ENCODE peak calls at places on chromosomes 3 and 15, in nine cellular contexts. Z is heart left ventricle, J is K562, T is IMR-90, K is A549, Y is erythroblast, C is suprapubic skin, I is GM12878, X is H1. H is an unnamed sample.

GRCh38 chr3:111669926-111670630 is 74.9 kb upstream of the ZBED2 start:
- DNase-seq in X (no peak), C (no peak), K (no peak), J (no peak), I (no peak), Z (no peak), T (peak), Y (peak), H (no peak)

GRCh38 chr3:26963356-26963742 is 340.8 kb downstream of the LRRC3B start:
- DNase-seq in X (no peak), C (no peak), T (no peak), I (no peak), Z (no peak), K (no peak), J (no peak), Y (no peak), H (no peak)

GRCh38 chr15:57134877-57135276 is 216.4 kb downstream of the TCF12 start:
- DNase-seq in J (no peak), I (no peak), K (no peak), C (no peak), X (no peak), Y (no peak), T (no peak), Z (no peak), H (no peak)

GRCh38 chr3:4907647-4908046 is 71.6 kb upstream of the BHLHE40 start:
- DNase-seq in Z (no peak), J (no peak), Y (no peak), I (no peak), X (no peak), T (no peak), C (no peak), K (no peak), H (no peak)

GRCh38 chr3:15768421-15769255 is 29.1 kb downstream of the ANKRD28 start:
- DNase-seq in Z (no peak), I (peak), Y (no peak), K (peak), J (no peak), C (no peak), T (peak), X (no peak), H (peak)

GRCh38 chr3:183098538-183099025 is 714 bp downstream of the MCCC1 start:
- DNase-seq in Z (no peak), Y (peak), J (no peak), K (no peak), C (no peak), T (no peak), X (no peak), I (no peak), H (no peak)

GRCh38 chr3:100334340-100335136 is at the start of gene NIT2:
- DNase-seq in J (peak), Y (peak), K (peak), Z (peak), X (peak), I (no peak), T (peak), C (peak), H (peak)

GRCh38 chr3:14899993-14900618 is 47.3 kb upstream of the NR2C2 start:
- DNase-seq in Z (no peak), J (no peak), Y (no peak), X (peak), K (no peak), C (no peak), T (no peak), I (no peak), H (no peak)

GRCh38 chr3:126827121-126827520 is 123.1 kb downstream of the CHCHD6 start:
- DNase-seq in T (peak), X (no peak), I (no peak), C (no peak), Z (no peak), Y (no peak), J (no peak), K (no peak), H (no peak)

GRCh38 chr3:52743152-52743551 is 27.6 kb downstream of the NEK4 start:
- DNase-seq in C (no peak), T (no peak), Z (no peak), I (no peak), K (no peak), J (no peak), X (no peak), Y (no peak), H (no peak)

GRCh38 chr15:82985688-82986441 is at the start of gene RAMAC:
- DNase-seq in Y (peak), C (peak), X (peak), T (peak), I (peak), K (peak), J (peak), Z (peak), H (peak)

GRCh38 chr15:45660231-45660979 is 25.6 kb downstream of the SQOR start:
- DNase-seq in J (no peak), I (no peak), Y (no peak), C (no peak), X (no peak), K (no peak), Z (no peak), T (peak), H (no peak)

GRCh38 chr15:77871838-77872371 is 205.6 kb downstream of the TBC1D2B start:
- DNase-seq in Z (no peak), I (no peak), K (no peak), Y (no peak), C (no peak), T (no peak), X (no peak), J (peak), H (peak)

GRCh38 chr15:92605225-92605944 is 50.2 kb downstream of the FAM174B start:
- DNase-seq in Y (no peak), T (no peak), Z (no peak), I (no peak), J (no peak), C (no peak), X (no peak), K (no peak), H (no peak)

GRCh38 chr3:193853511-193854219 is 260.7 kb downstream of the OPA1 start:
- DNase-seq in Y (peak), K (no peak), I (no peak), T (no peak), C (no peak), Z (no peak), J (peak), X (no peak), H (no peak)

GRCh38 chr3:28239108-28239507 is 2.3 kb upstream of the CMC1 start:
- DNase-seq in T (no peak), K (no peak), X (no peak), Z (no peak), I (no peak), C (no peak), Y (no peak), J (no peak), H (no peak)

GRCh38 chr15:29132110-29132420 is 137.6 kb downstream of the NSMCE3 start:
- DNase-seq in I (no peak), J (no peak), C (no peak), Z (no peak), Y (no peak), K (no peak), T (no peak), X (no peak), H (peak)

GRCh38 chr15:29129903-29130302 is 139.7 kb downstream of the NSMCE3 start:
- DNase-seq in J (no peak), I (no peak), X (no peak), Z (no peak), Y (no peak), T (no peak), C (no peak), K (no peak), H (no peak)

GRCh38 chr15:29129221-29129620 is 140.4 kb downstream of the NSMCE3 start:
- DNase-seq in C (no peak), K (no peak), Y (no peak), T (no peak), X (no peak), J (no peak), I (no peak), Z (no peak), H (no peak)

GRCh38 chr15:29131336-29132109 is 138.1 kb downstream of the NSMCE3 start:
- DNase-seq in Y (no peak), X (no peak), J (no peak), Z (no peak), I (no peak), K (no peak), C (no peak), T (no peak), H (no peak)

GRCh38 chr15:29130461-29130860 is 139.2 kb downstream of the NSMCE3 start:
- DNase-seq in T (no peak), C (no peak), Z (no peak), I (no peak), Y (no peak), J (no peak), X (no peak), K (no peak), H (no peak)
- TF ChIP-seq POLR2A in T (no peak), C (no peak), Z (no peak), I (no peak), Y (no peak), J (no peak), X (no peak), K (no peak), H (no peak)

DNA sequence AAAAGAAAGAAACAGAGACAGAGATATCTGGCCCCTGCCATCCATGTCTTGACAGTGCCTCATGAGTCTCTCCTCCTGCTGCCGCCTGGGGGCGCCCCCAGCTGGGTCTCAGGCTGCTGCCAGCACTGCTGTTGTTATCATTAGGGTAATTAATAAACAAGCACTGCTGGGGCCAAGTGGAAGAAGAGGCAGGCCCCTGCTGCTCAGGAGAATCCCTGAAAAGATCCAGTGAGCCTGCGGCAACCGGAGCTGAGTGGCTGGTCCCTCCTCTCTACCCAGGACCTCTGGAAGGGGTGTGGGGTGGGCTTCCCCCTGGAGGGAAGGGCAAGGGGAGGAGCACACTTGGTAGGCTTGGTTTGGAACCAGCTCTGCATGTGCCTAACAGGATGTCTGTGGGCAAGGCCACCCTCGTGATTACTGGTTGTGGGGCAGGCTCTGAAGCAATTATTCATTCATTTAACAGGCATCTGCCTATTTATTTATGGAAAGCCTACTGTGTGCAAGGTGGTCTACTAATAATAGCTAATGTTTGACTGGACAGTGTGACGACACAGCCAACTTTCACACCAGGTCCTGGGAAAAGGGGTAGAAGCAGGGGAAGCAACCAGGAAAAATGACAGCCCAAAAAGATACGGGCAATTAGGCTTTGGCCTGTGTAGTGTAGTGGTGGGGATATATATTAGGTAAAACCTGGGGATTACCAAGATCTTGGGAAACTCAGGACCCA is 1.2 kb upstream of the TYRO3 start:
- DNase-seq in T (peak), C (no peak), Y (peak), Z (peak), J (peak), K (peak), X (peak), I (peak), H (peak)
- TF ChIP-seq POLR2A in T (no peak), C (no peak), Y (no peak), Z (no peak), J (no peak), K (no peak), X (no peak), I (no peak), H (no peak)

DNA sequence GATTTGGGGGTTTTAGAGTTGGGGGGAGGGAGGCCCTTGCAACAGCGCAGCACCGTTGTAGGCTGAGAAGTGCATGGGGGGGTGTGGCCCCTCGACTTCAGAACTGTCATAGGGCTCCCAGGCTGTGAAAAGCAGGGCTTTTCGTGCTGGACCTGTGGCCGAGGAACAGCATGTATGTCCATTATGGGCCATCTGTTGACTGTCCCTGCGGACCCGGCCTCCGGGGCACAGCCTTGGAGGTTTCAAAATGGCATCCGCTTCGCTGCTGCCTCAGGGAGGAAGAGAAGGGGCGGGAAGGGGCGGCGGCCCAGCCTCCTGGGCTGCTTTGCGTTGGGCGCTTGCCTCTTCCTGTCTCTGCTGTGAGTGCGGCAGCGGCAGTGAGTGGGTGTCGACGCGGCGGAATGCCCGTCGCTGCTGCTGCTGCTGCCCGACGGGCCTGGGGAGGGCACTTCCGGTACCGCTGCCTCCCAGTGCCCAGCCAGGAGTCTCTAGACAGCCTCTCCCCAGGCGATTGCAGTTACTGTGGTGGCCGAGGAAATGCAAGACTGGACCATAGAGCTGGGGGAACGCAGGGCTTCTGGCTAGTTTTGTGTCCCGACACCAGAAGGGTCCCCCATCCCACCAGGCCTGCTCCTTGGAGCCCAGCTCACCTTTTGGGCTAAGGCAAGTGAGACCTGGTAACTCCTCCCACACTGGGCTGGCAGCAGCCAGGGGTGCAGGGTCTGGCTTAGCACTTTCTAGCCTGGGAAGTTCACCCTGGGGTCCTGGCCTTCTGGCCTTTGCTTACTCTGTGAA is 1.9 kb downstream of the GNAI2 start:
- DNase-seq in Z (peak), X (no peak), J (no peak), C (peak), T (peak), Y (peak), I (peak), K (no peak), H (peak)
- TF ChIP-seq POLR2A in Z (no peak), X (no peak), J (no peak), C (peak), T (no peak), Y (peak), I (peak), K (no peak), H (peak)

DNA sequence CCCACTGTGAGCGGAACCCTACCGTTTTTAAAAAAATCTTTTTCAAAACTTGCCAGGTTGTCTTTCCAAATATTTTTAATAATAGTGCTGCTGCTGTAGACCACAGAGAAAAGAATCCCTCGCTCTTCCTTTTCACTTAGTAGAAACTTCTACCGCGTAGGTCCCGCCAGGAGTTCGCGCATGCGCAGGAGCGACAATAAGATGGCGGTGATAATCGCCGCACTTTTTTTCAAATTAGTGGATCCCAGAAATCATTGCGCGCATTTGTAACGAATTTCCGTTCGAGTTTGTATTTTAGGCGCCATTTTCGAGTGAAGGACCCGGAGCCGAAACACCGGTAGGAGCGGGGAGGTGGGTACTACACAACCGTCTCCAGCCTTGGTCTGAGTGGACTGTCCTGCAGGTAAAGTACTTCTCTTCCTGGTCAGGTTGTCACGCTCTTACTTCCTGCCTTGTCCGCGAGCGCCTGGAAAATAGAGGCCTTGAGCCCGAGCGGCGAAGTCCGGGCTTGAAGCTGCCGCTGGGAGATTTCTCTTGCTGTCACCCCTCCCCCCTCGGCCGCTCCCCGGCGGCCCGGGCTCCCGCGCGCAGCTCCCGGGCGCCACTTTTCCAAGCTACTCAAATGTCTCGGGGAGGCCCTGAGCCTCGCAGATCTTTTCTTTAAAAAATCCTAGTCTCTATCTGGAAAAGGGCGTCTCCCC is at the start of gene SMC4:
- DNase-seq in Y (peak), J (peak), Z (peak), X (peak), T (peak), I (peak), K (peak), C (peak), H (peak)
- TF ChIP-seq POLR2A in Y (peak), J (peak), Z (no peak), X (peak), T (peak), I (peak), K (peak), C (peak), H (peak)

GRCh38 chr15:89315375-89315929 is 19.2 kb downstream of the POLG start:
- DNase-seq in I (no peak), T (no peak), J (no peak), C (no peak), X (no peak), Y (no peak), Z (no peak), K (no peak), H (no peak)
- TF ChIP-seq POLR2A in I (no peak), T (no peak), J (peak), C (no peak), X (peak), Y (no peak), Z (no peak), K (no peak), H (no peak)

GRCh38 chr15:41331281-41331680 is 1.1 kb downstream of the OIP5 start:
- DNase-seq in Y (no peak), X (no peak), C (no peak), Z (no peak), T (no peak), J (no peak), I (no peak), K (no peak), H (no peak)

GRCh38 chr15:41332788-41333527 is at the start of gene NUSAP1:
- DNase-seq in T (no peak), X (no peak), K (peak), Z (no peak), I (no peak), Y (no peak), J (no peak), C (peak), H (no peak)

GRCh38 chr15:41334293-41335120 is 1.8 kb downstream of the NUSAP1 start:
- DNase-seq in Y (peak), K (no peak), I (no peak), C (peak), Z (no peak), T (no peak), X (no peak), J (no peak), H (no peak)

GRCh38 chr15:41336549-41336948 is 3.9 kb downstream of the NUSAP1 start:
- DNase-seq in J (no peak), Z (no peak), Y (peak), X (no peak), K (no peak), C (no peak), I (no peak), T (no peak), H (no peak)

DNA sequence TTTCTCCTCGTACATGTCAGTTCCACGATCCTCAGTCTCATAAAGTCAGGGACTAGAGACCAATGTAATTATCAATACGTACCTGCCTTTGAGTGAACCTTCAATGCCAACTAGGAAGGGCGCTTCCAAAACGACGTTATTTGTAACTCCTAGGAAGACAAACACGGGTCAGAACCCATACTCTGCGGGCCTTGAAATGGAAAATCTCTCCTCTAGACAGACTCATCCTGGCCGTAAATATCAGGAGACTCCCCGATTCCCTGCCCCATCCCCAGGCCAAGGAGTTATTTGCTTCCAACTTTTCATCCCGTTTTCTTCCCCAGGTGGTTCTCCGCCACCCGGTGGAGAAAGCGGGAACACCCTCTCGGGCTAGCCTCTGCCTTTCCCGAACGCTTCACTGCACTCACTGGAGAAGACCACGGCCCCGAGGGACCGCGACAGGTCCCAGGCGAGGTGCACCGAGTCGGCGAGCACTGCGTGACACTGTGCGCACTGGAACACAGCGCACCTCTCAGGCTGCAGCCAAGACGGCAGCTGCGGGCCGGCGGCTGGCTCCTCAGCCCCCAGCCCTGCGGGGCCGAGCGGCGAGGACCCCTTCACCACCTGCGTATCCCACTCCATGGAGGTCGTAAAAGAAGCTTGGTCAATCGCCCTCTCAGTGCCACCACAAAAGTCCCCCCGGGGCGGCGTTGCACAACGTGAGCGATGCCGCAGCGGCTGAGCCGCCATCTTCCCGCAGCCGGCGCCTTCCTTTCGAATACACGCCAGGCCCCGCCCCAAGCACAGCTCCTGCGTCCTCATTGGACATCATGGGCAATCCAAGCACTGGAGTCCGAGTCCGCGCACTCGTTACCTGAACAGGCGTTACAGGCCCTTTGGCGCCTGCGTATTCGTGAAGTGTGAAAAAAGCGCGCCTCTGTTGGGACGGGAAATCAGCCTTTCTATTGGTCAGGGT is at the start of gene OIP5:
- DNase-seq in J (peak), Z (peak), Y (peak), T (peak), K (peak), C (peak), I (peak), X (peak), H (peak)
- TF ChIP-seq POLR2A in J (peak), Z (no peak), Y (peak), T (peak), K (peak), C (no peak), I (peak), X (peak), H (no peak)

H was measured in upper lobe of left lung.